ENCODE peak calls at places on chromosomes 2 and 18, in six cellular contexts. One of them, this sample, is unnamed.
A peak's percentile ranks its signal among the peaks of the same experiment; 100 is the strongest.

GRCh38 chr2:169819106-169819505 is 5.6 kb downstream of the METTL5 start:
- DNase-seq in transverse colon: no peak
- DNase-seq in spleen: no peak
- DNase-seq in vagina: no peak
- DNase-seq in sigmoid colon: no peak
- DNase-seq in HCT116: no peak
- DNase-seq in this sample: no peak

GRCh38 chr18:13394794-13395193 is 176.2 kb downstream of the LDLRAD4 start:
- DNase-seq in transverse colon: no peak
- DNase-seq in spleen: no peak
- DNase-seq in vagina: no peak
- DNase-seq in sigmoid colon: no peak
- DNase-seq in HCT116: no peak
- DNase-seq in this sample: no peak

GRCh38 chr2:156803243-156803642 is 367.1 kb downstream of the GPD2 start:
- DNase-seq in transverse colon: no peak
- DNase-seq in spleen: no peak
- DNase-seq in vagina: no peak
- DNase-seq in sigmoid colon: no peak
- DNase-seq in HCT116: no peak
- DNase-seq in this sample: no peak

GRCh38 chr2:10435427-10436204 is 12.5 kb downstream of the ODC1 start:
- DNase-seq in transverse colon: no peak
- DNase-seq in spleen: peak; percentile 82
- DNase-seq in vagina: no peak
- DNase-seq in sigmoid colon: peak; percentile 65
- DNase-seq in HCT116: no peak
- DNase-seq in this sample: no peak

GRCh38 chr2:180570864-180571263 is 409.5 kb upstream of the UBE2E3 start:
- DNase-seq in transverse colon: no peak
- DNase-seq in spleen: no peak
- DNase-seq in vagina: no peak
- DNase-seq in sigmoid colon: no peak
- DNase-seq in HCT116: no peak
- DNase-seq in this sample: no peak

GRCh38 chr2:196987654-196988364 is 61.3 kb upstream of the PGAP1 start:
- DNase-seq in transverse colon: no peak
- DNase-seq in spleen: no peak
- DNase-seq in vagina: no peak
- DNase-seq in sigmoid colon: no peak
- DNase-seq in HCT116: peak; percentile 82
- DNase-seq in this sample: no peak

GRCh38 chr2:10931710-10932255 is 20.0 kb downstream of the KCNF1 start:
- DNase-seq in transverse colon: no peak
- DNase-seq in spleen: peak; percentile 59
- DNase-seq in vagina: no peak
- DNase-seq in sigmoid colon: no peak
- DNase-seq in HCT116: no peak
- DNase-seq in this sample: no peak

GRCh38 chr2:240933048-240933965 is 27.2 kb downstream of the CROCC2 start:
- DNase-seq in transverse colon: peak; percentile 7
- DNase-seq in spleen: peak; percentile 73
- DNase-seq in vagina: peak; percentile 67
- DNase-seq in sigmoid colon: peak; percentile 59
- DNase-seq in HCT116: no peak
- DNase-seq in this sample: no peak

GRCh38 chr2:224934542-224935188 is 107.6 kb downstream of the DOCK10 start:
- DNase-seq in transverse colon: no peak
- DNase-seq in spleen: no peak
- DNase-seq in vagina: no peak
- DNase-seq in sigmoid colon: no peak
- DNase-seq in HCT116: no peak
- DNase-seq in this sample: no peak

GRCh38 chr2:9991221-9991620 is 39.7 kb downstream of the GRHL1 start:
- DNase-seq in transverse colon: no peak
- DNase-seq in spleen: no peak
- DNase-seq in vagina: no peak
- DNase-seq in sigmoid colon: no peak
- DNase-seq in HCT116: no peak
- DNase-seq in this sample: no peak

GRCh38 chr2:54671010-54671409 is 52.5 kb upstream of the EML6 start:
- DNase-seq in transverse colon: no peak
- DNase-seq in spleen: no peak
- DNase-seq in vagina: peak; percentile 79
- DNase-seq in sigmoid colon: no peak
- DNase-seq in HCT116: no peak
- DNase-seq in this sample: no peak

DNA sequence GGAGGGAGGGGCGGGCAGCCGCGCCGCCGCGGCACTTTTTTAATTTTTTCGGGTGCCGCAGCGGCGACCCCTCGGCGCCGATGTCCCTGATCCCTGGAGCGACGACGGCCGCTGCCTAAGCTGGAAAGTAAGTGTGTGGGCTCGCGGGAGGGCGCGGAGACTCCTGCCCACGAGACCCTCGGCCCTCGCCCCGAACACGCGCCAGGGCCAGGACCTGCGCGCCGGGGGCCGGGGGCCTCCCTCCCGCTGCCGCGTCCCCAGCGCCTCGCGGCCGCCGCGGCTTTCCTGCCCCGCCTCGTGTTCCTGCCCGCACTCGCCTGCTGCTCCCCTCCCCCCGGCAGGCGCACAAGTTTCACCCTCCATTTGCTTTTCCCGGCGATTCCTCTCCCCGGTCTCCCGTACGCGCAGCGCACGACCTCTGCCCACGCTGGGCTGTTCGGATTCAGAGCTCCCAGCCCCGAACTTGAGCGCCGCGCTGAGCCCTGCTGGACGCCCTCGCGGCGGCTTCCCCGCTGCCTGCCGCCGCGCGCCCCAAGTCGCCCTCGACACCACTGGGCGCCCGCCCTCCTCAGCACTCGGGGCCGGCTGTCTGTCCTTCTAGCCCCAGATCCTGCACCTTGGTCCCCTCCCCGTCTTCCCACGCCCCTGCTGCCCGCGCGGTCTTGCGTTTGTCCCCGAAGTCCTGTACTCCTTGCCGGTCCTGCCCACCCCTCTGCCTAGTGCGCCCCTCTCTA is 507 bp downstream of the PKP4 start:
- DNase-seq in transverse colon: peak; percentile 63
- DNase-seq in spleen: peak; percentile 92
- DNase-seq in vagina: no peak
- DNase-seq in sigmoid colon: peak; percentile 79
- DNase-seq in HCT116: no peak
- DNase-seq in this sample: peak; percentile 21
- TF ChIP-seq POLR2A in transverse colon: no peak
- TF ChIP-seq POLR2A in spleen: no peak
- TF ChIP-seq POLR2A in vagina: no peak
- TF ChIP-seq POLR2A in sigmoid colon: no peak
- TF ChIP-seq POLR2A in HCT116: no peak
- TF ChIP-seq POLR2A in this sample: no peak

DNA sequence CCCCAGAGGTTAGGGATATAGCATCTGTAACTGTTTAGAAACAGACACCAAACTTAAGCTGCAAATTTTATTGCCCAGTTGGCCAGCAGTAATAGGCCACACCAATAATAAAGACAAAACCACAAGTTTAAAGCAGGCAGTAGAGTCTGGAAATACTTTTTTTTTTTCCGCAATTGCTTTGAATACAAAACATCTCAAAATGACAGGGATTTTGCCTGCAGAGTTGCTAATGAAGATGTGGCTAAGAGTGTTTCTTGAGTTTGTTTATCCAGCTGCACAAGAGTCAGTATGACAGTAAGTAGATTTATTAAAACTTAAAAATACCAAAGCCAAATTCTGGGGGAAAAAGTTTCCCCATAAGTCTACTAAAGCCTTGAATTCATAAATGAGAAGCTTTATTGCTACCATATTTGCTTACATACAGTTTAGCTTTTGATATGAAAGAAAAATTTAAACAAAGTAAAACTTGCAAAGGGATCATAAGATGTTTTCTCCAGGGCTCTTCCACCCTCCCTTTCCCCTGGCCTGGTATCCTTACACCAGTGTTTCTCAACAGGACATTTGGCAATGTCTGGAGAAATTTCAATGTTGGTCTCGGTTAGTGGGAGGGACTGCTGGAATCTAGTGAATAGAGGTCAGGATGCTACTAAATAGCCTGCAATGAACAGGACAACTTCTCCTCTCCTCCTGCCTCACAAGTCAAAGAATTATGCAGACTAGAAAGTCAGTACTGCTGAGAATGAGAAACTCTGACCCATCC is 3.9 kb upstream of the DSEL start:
- DNase-seq in transverse colon: no peak
- DNase-seq in spleen: no peak
- DNase-seq in vagina: no peak
- DNase-seq in sigmoid colon: peak; percentile 69
- DNase-seq in HCT116: no peak
- DNase-seq in this sample: no peak
- TF ChIP-seq POLR2AphosphoS5 in transverse colon: no peak
- TF ChIP-seq POLR2AphosphoS5 in spleen: no peak
- TF ChIP-seq POLR2AphosphoS5 in vagina: peak; percentile 32
- TF ChIP-seq POLR2AphosphoS5 in sigmoid colon: no peak
- TF ChIP-seq POLR2AphosphoS5 in HCT116: no peak
- TF ChIP-seq POLR2AphosphoS5 in this sample: no peak

DNA sequence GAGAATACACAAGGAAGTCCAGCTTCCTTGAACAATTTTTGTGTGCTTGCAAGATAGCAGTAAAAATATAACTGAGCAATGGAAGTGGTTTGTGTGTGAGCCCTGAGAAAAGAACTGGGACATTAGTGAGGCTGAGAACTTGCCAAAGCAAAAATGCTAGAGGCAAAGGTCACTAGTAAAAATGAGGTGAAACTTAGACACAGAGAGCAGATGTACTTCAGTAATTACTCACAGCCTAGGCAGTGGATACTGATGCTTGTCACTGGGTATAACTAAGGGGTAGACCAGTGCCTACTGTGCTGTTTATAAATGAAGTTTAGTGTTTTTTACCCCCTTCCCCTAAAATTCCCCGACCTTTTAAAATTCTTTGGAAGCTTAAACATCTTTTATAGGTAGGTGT is 450.1 kb downstream of the LPIN1 start:
- DNase-seq in transverse colon: no peak
- DNase-seq in spleen: no peak
- DNase-seq in vagina: no peak
- DNase-seq in sigmoid colon: no peak
- DNase-seq in HCT116: no peak
- DNase-seq in this sample: no peak
- TF ChIP-seq POLR2A in transverse colon: no peak
- TF ChIP-seq POLR2A in spleen: no peak
- TF ChIP-seq POLR2A in vagina: no peak
- TF ChIP-seq POLR2A in sigmoid colon: no peak
- TF ChIP-seq POLR2A in HCT116: no peak
- TF ChIP-seq POLR2A in this sample: no peak

GRCh38 chr2:161905389-161906046 is 168.5 kb downstream of the DPP4 start:
- DNase-seq in transverse colon: no peak
- DNase-seq in spleen: peak; percentile 45
- DNase-seq in vagina: no peak
- DNase-seq in sigmoid colon: no peak
- DNase-seq in HCT116: no peak
- DNase-seq in this sample: no peak
- TF ChIP-seq POLR2AphosphoS5 in transverse colon: no peak
- TF ChIP-seq POLR2AphosphoS5 in spleen: no peak
- TF ChIP-seq POLR2AphosphoS5 in vagina: no peak
- TF ChIP-seq POLR2AphosphoS5 in sigmoid colon: no peak
- TF ChIP-seq POLR2AphosphoS5 in HCT116: no peak
- TF ChIP-seq POLR2AphosphoS5 in this sample: no peak

DNA sequence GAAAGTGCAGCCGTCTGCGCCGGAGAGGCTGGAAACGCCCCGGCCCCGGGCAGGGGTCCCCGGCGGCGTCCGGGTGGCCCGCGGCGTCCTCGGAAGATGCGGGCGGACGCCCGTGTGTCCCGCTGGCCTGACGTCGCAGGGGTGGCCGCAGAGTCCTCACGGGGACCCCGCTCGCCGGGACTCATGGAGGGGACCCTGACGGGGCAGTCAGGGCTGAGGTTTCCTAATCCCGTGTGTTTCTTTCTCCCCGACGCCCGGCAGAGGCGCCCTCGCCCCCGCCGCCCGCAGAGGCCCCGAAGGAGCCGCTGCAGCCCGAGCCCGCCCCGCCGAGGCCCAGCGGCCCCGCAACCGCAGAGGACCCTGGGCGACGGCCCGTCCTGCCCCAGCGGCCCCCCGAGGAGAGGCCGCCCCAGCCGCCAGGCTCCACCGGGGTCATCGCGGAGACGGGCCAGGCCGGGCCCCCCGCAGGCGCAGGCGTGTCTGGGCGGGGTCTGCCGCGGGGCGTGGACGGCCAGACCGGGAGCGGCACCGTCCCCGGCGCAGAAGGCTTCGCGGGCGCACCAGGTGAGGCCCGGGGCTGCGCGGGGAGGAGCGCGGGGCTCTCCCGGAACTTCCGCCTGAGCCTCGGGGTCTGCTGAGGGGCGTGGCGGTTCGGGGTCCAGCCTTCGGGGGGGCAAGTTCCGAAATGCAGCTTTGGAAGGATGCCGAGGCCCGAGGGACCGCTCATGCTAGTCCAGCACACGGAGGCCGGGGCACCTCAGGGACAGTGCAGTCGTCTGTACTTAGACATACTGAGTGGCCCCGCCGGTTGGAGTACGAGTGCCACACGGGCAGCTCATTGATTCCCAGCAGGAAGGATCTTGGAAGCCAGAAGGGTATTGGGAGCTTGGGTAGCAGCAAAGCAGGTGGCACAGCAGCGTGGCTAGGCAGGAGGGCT is 60.0 kb downstream of the EMILIN2 start:
- DNase-seq in transverse colon: peak; percentile 70
- DNase-seq in spleen: peak; percentile 89
- DNase-seq in vagina: no peak
- DNase-seq in sigmoid colon: no peak
- DNase-seq in HCT116: no peak
- DNase-seq in this sample: peak; percentile 71
- TF ChIP-seq POLR2A in transverse colon: peak; percentile 10
- TF ChIP-seq POLR2A in spleen: no peak
- TF ChIP-seq POLR2A in vagina: no peak
- TF ChIP-seq POLR2A in sigmoid colon: no peak
- TF ChIP-seq POLR2A in HCT116: peak; percentile 49
- TF ChIP-seq POLR2A in this sample: no peak

GRCh38 chr18:48902023-48902855 is 48.5 kb downstream of the SMAD7 start:
- DNase-seq in transverse colon: peak; percentile 75
- DNase-seq in spleen: peak; percentile 82
- DNase-seq in vagina: no peak
- DNase-seq in sigmoid colon: peak; percentile 93
- DNase-seq in HCT116: peak; percentile 22
- DNase-seq in this sample: no peak
- TF ChIP-seq POLR2AphosphoS5 in transverse colon: peak; percentile 46
- TF ChIP-seq POLR2AphosphoS5 in spleen: peak; percentile 45
- TF ChIP-seq POLR2AphosphoS5 in vagina: no peak
- TF ChIP-seq POLR2AphosphoS5 in sigmoid colon: peak; percentile 61
- TF ChIP-seq POLR2AphosphoS5 in HCT116: peak; percentile 65
- TF ChIP-seq POLR2AphosphoS5 in this sample: no peak

This sample was measured in GM12892.